ENCODE peak calls at places on chromosomes 13 and 19, in seven cellular contexts. A is AG04450, C is cardiac fibroblast, P is astrocyte of the cerebellum, U is AG04449, J is HL-60, M is MM.1S. Y is an unnamed sample.

GRCh38 chr13:111476197-111476596 is 155.8 kb downstream of the TEX29 start:
- DNase-seq in A (no peak), C (no peak), P (no peak), U (no peak), J (no peak), M (no peak), Y (no peak)

GRCh38 chr13:51861728-51862300 is at the start of gene CCDC70:
- DNase-seq in A (no peak), C (peak), P (no peak), U (no peak), J (no peak), M (no peak), Y (no peak)

GRCh38 chr13:77028202-77028601 is 1.2 kb upstream of the FBXL3 start:
- DNase-seq in A (no peak), C (peak), P (no peak), U (no peak), J (no peak), M (no peak), Y (no peak)

GRCh38 chr13:48838193-48839000 is 137.3 kb upstream of the FNDC3A start:
- DNase-seq in A (peak), C (peak), P (no peak), U (no peak), J (no peak), M (no peak), Y (no peak)

GRCh38 chr13:111547726-111548273 is 227.4 kb downstream of the TEX29 start:
- DNase-seq in A (no peak), C (no peak), P (no peak), U (no peak), J (no peak), M (no peak), Y (no peak)

GRCh38 chr13:91353494-91353893 is 6.0 kb downstream of the MIR17HG start:
- DNase-seq in A (no peak), C (no peak), P (no peak), U (no peak), J (no peak), M (no peak), Y (no peak)

GRCh38 chr19:7912144-7912696 is 2.4 kb upstream of the TGFBR3L start:
- DNase-seq in A (no peak), C (no peak), P (no peak), U (no peak), J (no peak), M (no peak), Y (no peak)

GRCh38 chr13:70960841-70961443 is 852.7 kb upstream of the KLHL1 start:
- DNase-seq in A (no peak), C (peak), P (peak), U (no peak), J (no peak), M (peak), Y (no peak)

GRCh38 chr13:43986395-43986794 is 106.7 kb downstream of the LACC1 start:
- DNase-seq in A (no peak), C (no peak), P (no peak), U (no peak), J (no peak), M (no peak), Y (no peak)

GRCh38 chr13:73064991-73065390 is 6.2 kb downstream of the KLF5 start:
- DNase-seq in A (no peak), C (no peak), P (no peak), U (no peak), J (no peak), M (no peak), Y (no peak)

GRCh38 chr13:66855110-66855509 is 375.0 kb downstream of the PCDH9 start:
- DNase-seq in A (no peak), C (peak), P (no peak), U (no peak), J (no peak), M (no peak), Y (no peak)

GRCh38 chr13:101343128-101343787 is 73.0 kb downstream of the NALCN start:
- DNase-seq in A (no peak), C (peak), P (no peak), U (no peak), J (no peak), M (no peak), Y (no peak)

GRCh38 chr13:27796544-27797227 is 4.4 kb downstream of the GSX1 start:
- DNase-seq in A (no peak), C (no peak), P (no peak), U (no peak), J (no peak), M (no peak), Y (no peak)

GRCh38 chr13:48860369-48860768 is 115.3 kb upstream of the FNDC3A start:
- DNase-seq in A (no peak), C (no peak), P (no peak), U (no peak), J (no peak), M (no peak), Y (no peak)

GRCh38 chr19:1516395-1516753 is 3.6 kb upstream of the ADAMTSL5 start:
- DNase-seq in A (no peak), C (peak), P (no peak), U (no peak), J (no peak), M (no peak), Y (no peak)

GRCh38 chr19:52171321-52172169 is at the start of gene ZNF836:
- DNase-seq in A (no peak), C (peak), P (peak), U (no peak), J (peak), M (peak), Y (no peak)

GRCh38 chr19:392375-392970 is 16.5 kb downstream of the C2CD4C start:
- DNase-seq in A (no peak), C (no peak), P (no peak), U (no peak), J (no peak), M (no peak), Y (no peak)

GRCh38 chr19:14632286-14632685 is 42.4 kb downstream of the ADGRE3 start:
- DNase-seq in A (no peak), C (peak), P (no peak), U (no peak), J (peak), M (no peak), Y (no peak)

GRCh38 chr13:99312493-99312883 is 5.3 kb upstream of the GPR183 start:
- DNase-seq in A (no peak), C (peak), P (no peak), U (peak), J (peak), M (no peak), Y (peak)

GRCh38 chr13:94657167-94657566 is 55.2 kb downstream of the SOX21 start:
- DNase-seq in A (no peak), C (peak), P (no peak), U (no peak), J (no peak), M (no peak), Y (no peak)

GRCh38 chr13:44313674-44314073 is 60.0 kb upstream of the SERP2 start:
- DNase-seq in A (no peak), C (peak), P (no peak), U (no peak), J (no peak), M (no peak), Y (peak)

GRCh38 chr13:25421602-25422001 is 49.8 kb downstream of the ATP8A2 start:
- DNase-seq in A (no peak), C (no peak), P (no peak), U (no peak), J (no peak), M (no peak), Y (no peak)

GRCh38 chr19:15551183-15552004 is 43.1 kb downstream of the CYP4F22 start:
- DNase-seq in A (no peak), C (peak), P (no peak), U (no peak), J (no peak), M (no peak), Y (no peak)

GRCh38 chr13:22031702-22032286 is 360.9 kb downstream of the FGF9 start:
- DNase-seq in A (no peak), C (no peak), P (no peak), U (no peak), J (no peak), M (no peak), Y (no peak)

GRCh38 chr19:49538643-49539042 is 10.8 kb downstream of the RCN3 start:
- DNase-seq in A (no peak), C (no peak), P (no peak), U (no peak), J (no peak), M (no peak), Y (no peak)

GRCh38 chr19:49533551-49534488 is 6.0 kb downstream of the RCN3 start:
- DNase-seq in A (no peak), C (peak), P (no peak), U (no peak), J (peak), M (peak), Y (no peak)

GRCh38 chr19:49536921-49537462 is 9.2 kb downstream of the RCN3 start:
- DNase-seq in A (no peak), C (no peak), P (no peak), U (no peak), J (no peak), M (no peak), Y (no peak)

GRCh38 chr19:49530708-49531107 is 2.9 kb downstream of the RCN3 start:
- DNase-seq in A (no peak), C (no peak), P (no peak), U (no peak), J (no peak), M (no peak), Y (no peak)

GRCh38 chr19:49534632-49535385 is 7.0 kb downstream of the RCN3 start:
- DNase-seq in A (no peak), C (no peak), P (no peak), U (no peak), J (no peak), M (no peak), Y (no peak)
- TF ChIP-seq CTCF in A (no peak), C (no peak), P (no peak), U (no peak), J (no peak), M (no peak), Y (no peak)

GRCh38 chr19:56594446-56594782 is 688 bp upstream of the ZNF71 start:
- DNase-seq in A (no peak), C (no peak), P (no peak), U (no peak), J (no peak), M (no peak), Y (no peak)
- H3K4me3 ChIP-seq in A (peak), C (no peak), P (peak), U (peak), J (peak), M (peak), Y (peak)

GRCh38 chr19:9847087-9847671 is 12.1 kb downstream of the PIN1 start:
- DNase-seq in A (peak), C (peak), P (peak), U (peak), J (peak), M (no peak), Y (peak)
- TF ChIP-seq CTCF in A (peak), C (peak), P (peak), U (peak), J (peak), M (no peak), Y (peak)

GRCh38 chr13:78239681-78240080 is 321.1 kb upstream of the EDNRB start:
- DNase-seq in A (no peak), C (peak), P (no peak), U (no peak), J (no peak), M (no peak), Y (no peak)

GRCh38 chr13:78241278-78241919 is 322.8 kb upstream of the EDNRB start:
- DNase-seq in A (peak), C (peak), P (no peak), U (no peak), J (no peak), M (peak), Y (no peak)

DNA sequence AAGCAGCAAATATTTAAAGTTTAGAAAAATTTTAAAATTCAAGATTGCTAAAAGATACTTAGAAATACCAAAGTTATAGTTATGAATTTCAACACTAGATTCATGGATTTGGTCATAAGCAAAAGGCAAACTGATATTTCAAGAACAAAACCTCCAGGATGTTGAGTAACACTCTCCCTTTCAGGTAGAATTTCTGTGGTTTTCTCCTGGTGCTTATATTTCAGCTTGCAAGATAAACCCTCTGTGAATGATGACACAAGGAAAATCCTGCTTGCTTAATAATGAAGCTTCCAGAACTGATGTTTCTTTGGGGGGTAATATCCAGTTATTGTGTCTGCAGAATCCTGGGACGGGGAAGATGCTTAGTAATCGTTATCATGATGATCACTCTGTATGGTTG is 320.3 kb upstream of the EDNRB start:
- DNase-seq in A (no peak), C (peak), P (peak), U (no peak), J (no peak), M (no peak), Y (no peak)
- H3K4me3 ChIP-seq in A (no peak), C (no peak), P (no peak), U (no peak), J (no peak), M (no peak), Y (no peak)

DNA sequence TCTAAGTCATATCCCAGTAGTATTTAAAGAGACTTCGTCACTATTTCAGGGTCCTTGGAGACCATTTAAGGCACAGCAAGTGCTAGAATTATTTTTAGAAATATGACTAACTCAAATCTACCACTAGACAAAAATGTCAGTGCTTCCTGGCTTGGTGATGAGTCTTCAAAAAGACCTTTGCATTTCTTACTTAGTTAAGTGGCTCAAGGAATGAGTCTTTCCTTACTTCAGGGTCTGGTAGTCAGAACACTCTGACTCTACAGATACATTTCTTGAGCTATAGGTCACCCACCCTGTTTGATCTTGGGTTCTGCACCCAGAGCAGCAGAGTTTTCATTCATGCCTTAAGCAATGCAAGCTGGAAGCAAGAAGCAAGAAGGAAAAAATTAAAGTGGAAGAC is 191.0 kb upstream of the HTR2A start:
- DNase-seq in A (peak), C (peak), P (no peak), U (peak), J (no peak), M (no peak), Y (peak)
- TF ChIP-seq CTCF in A (no peak), C (no peak), P (no peak), U (no peak), J (no peak), M (no peak), Y (no peak)

DNA sequence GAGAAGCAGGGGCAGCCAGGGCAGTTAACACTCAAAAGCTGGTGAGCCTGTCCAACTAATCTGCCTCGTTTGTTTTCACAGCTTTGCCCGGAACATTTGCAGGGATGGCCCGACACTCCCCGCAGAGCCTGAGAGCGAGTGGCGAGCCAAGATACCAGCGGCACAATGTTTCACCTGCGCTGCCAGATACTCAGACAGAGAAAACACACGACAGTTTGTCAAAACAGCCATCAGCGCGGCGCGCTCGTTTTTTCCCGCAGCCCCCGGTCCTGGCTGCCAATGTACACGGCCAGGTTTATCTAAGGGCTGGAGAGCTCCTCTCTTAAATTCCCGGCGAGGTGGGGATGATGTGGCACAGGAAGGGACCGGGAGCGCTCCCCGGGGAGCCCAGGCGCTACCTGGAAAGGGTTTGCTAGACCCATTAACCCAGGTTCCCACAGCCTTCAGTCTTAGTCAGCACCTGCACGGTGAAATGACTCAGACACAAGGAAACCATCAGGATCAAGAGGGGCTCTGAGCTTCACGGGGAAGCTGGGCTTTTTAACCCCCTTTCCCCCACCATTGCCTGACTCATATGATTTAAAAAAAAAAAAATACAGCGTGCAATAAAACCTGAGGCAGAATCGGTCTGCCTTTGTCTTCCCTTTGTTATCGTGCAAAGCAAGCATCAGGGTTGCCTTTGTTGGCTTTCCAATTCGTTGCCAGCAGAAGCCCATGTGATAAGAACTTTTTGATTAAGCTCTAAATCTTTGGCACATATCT is 186.2 kb downstream of the EFNB2 start:
- DNase-seq in A (no peak), C (no peak), P (peak), U (no peak), J (no peak), M (no peak), Y (no peak)
- H3K4me3 ChIP-seq in A (peak), C (peak), P (peak), U (peak), J (no peak), M (no peak), Y (peak)